ENCODE peak calls at places on chromosomes 7 and 10, in four cellular contexts. R is transverse colon, N is GM12878, B is upper lobe of left lung. W is an unnamed sample.

GRCh38 chr10:72846225-72846624 is 47.3 kb upstream of the OIT3 start:
- DNase-seq in R (no peak), B (no peak), N (no peak), W (no peak)

GRCh38 chr10:117311261-117311660 is 64.0 kb downstream of the PDZD8 start:
- DNase-seq in N (no peak), B (no peak), R (no peak), W (no peak)

GRCh38 chr7:82050792-82051191 is 280.9 kb upstream of the HGF start:
- DNase-seq in N (no peak), R (no peak), B (no peak), W (no peak)

GRCh38 chr7:32502656-32503189 is 7.4 kb downstream of the AVL9 start:
- DNase-seq in B (no peak), R (no peak), N (no peak), W (no peak)

GRCh38 chr7:12620371-12620770 is 49.9 kb downstream of the SCIN start:
- DNase-seq in N (no peak), R (no peak), B (no peak), W (no peak)

GRCh38 chr7:128687131-128687530 is 15.0 kb downstream of the GARIN1A start:
- DNase-seq in B (no peak), R (no peak), N (no peak), W (no peak)

GRCh38 chr10:49187044-49187484 is 1.1 kb downstream of the TMEM273 start:
- DNase-seq in B (peak), R (no peak), N (no peak), W (no peak)

GRCh38 chr7:2564970-2565546 is 6.3 kb downstream of the IQCE start:
- DNase-seq in N (no peak), R (peak), B (no peak), W (no peak)

GRCh38 chr10:32985781-32986350 is 27.8 kb upstream of the ITGB1 start:
- DNase-seq in R (no peak), B (no peak), N (no peak), W (no peak)

GRCh38 chr10:93379366-93380042 is 102.6 kb downstream of the MYOF start:
- DNase-seq in N (no peak), R (no peak), B (no peak), W (no peak)

GRCh38 chr10:124453965-124454610 is 4.3 kb upstream of the NKX1-2 start:
- DNase-seq in R (no peak), B (no peak), N (no peak), W (no peak)

GRCh38 chr10:78914502-78915330 is 154.1 kb upstream of the ZMIZ1 start:
- DNase-seq in R (peak), N (peak), B (no peak), W (no peak)

GRCh38 chr7:121024568-121025055 is 36.1 kb downstream of the CPED1 start:
- DNase-seq in N (no peak), B (no peak), R (no peak), W (no peak)
- H3K27ac ChIP-seq in N (no peak), B (peak), R (peak), W (peak)

GRCh38 chr10:103353281-103353680 is 2.3 kb upstream of the PCGF6 start:
- DNase-seq in N (no peak), B (no peak), R (no peak), W (no peak)

GRCh38 chr10:103350522-103351260 is at the start of gene PCGF6:
- DNase-seq in R (peak), N (no peak), B (peak), W (peak)

GRCh38 chr10:103350175-103350521 is 792 bp downstream of the PCGF6 start:
- DNase-seq in N (no peak), B (no peak), R (no peak), W (no peak)

DNA sequence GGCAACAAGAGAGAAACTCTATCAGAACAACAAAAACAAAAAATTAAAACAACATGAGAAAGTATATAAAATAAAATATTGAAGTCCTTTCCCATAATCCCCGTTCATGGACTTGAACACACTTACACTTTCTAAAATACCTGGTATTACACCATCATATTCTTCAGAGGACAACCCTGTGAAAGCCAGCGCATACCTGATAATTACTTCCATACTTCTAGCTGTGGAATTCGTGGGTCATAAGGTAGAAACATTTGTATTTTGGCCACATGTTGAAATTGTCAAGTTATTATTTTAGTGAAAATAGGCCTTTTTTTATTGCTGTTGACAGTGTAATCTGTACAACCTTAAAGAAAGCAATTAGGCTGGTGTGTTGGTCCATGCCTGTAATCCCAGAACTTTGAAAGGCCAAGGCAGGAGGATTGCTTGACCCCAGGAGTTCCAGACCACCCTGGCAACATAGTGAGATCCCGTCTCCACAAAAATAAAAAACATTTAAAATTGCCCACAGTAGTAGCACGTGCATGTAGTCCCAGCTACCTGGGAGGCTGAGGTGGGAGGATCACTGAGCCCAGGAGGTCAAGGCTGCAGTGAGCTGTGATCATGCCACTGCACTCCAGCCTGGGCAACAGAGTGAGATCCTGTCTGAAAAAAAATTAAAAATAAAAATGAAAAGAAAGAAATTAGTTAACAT is 5.1 kb upstream of the PCGF6 start:
- DNase-seq in B (no peak), R (no peak), N (no peak), W (no peak)
- TF ChIP-seq POLR2AphosphoS5 in B (no peak), R (no peak), N (no peak), W (no peak)

DNA sequence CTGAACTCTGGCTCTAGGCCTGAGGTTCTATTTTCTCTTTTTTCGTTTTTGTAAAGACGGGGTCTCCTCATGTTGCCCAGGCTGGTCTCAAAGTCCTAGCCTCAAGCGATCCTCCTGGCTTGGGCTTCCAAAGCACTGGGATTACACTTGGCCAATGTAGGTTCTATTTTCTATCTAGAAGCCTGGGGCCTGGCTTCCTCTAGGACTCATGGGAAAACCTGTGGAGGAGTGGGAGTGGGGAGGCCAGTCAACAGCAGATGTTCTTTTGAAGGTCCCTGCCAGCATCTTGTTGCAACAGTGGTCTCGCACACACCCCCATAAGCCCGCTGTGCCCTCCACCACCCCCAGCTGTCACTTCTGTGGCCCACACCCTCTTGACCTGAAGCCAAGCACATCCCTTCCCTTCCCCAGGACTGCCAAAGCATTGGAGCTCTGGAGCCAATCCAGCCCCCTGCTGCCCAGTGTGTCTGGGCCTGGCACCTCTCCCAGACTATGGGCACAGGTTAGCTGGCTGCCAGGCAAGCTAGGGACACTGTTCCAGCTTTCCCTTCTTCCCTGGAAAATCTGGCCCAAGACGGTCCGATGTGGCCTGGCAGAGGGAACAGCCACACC is 1.9 kb upstream of the STX1A start:
- DNase-seq in N (no peak), R (peak), B (peak), W (no peak)
- TF ChIP-seq EP300 in N (no peak), R (no peak), B (no peak), W (no peak)

GRCh38 chr10:13615650-13616049 is 28.9 kb downstream of the PRPF18 start:
- DNase-seq in N (no peak), B (no peak), R (no peak), W (no peak)
- H3K27ac ChIP-seq in N (no peak), B (no peak), R (no peak), W (no peak)

W was measured in suprapubic skin.